ENCODE peak calls at places on chromosomes 13 and 19, in four cellular contexts. N, T, S and Z are unnamed samples.

GRCh38 chr19:15449620-15450527 is at the start of gene WIZ:
- DNase-seq in N (peak), T (peak), S (peak), Z (peak)

GRCh38 chr19:51318687-51319675 is 7.5 kb downstream of the IGLON5 start:
- DNase-seq in N (no peak), T (no peak), S (no peak), Z (no peak)

GRCh38 chr13:95258619-95259194 is 42.5 kb downstream of the ABCC4 start:
- DNase-seq in N (no peak), T (no peak), S (no peak), Z (no peak)

GRCh38 chr19:48059331-48059730 is 15.5 kb upstream of the CABP5 start:
- DNase-seq in N (no peak), T (no peak), S (no peak), Z (no peak)

GRCh38 chr13:79723462-79724116 is 242.6 kb downstream of the NDFIP2 start:
- DNase-seq in N (no peak), T (no peak), S (peak), Z (no peak)

GRCh38 chr19:47107201-47107952 is 6.2 kb downstream of the ZC3H4 start:
- DNase-seq in N (no peak), T (no peak), S (no peak), Z (no peak)

GRCh38 chr13:45269204-45269603 is 68.4 kb upstream of the KCTD4 start:
- DNase-seq in N (no peak), T (no peak), S (no peak), Z (no peak)

GRCh38 chr19:9793051-9793591 is 24.6 kb upstream of the ZNF846 start:
- DNase-seq in N (peak), T (no peak), S (peak), Z (peak)

GRCh38 chr19:1767464-1767933 is 14.2 kb downstream of the ONECUT3 start:
- DNase-seq in N (peak), T (peak), S (peak), Z (peak)

GRCh38 chr19:50695251-50696064 is 24.1 kb downstream of the SHANK1 start:
- DNase-seq in N (no peak), T (no peak), S (no peak), Z (no peak)

GRCh38 chr19:43532571-43532961 is 422 bp upstream of the ZNF575 start:
- DNase-seq in N (peak), T (no peak), S (peak), Z (peak)

GRCh38 chr19:48568345-48568886 is 16.4 kb downstream of the SULT2B1 start:
- DNase-seq in N (no peak), T (no peak), S (peak), Z (peak)

GRCh38 chr13:20125783-20126165 is 35.1 kb downstream of the GJA3 start:
- DNase-seq in N (no peak), T (no peak), S (no peak), Z (no peak)

GRCh38 chr13:103303078-103303651 is 236.9 kb upstream of the SLC10A2 start:
- DNase-seq in N (no peak), T (no peak), S (no peak), Z (no peak)

GRCh38 chr13:47499358-47500150 is 501.5 kb downstream of the SUCLA2 start:
- DNase-seq in N (no peak), T (no peak), S (no peak), Z (no peak)

GRCh38 chr19:11324079-11324661 is 15.3 kb downstream of the RAB3D start:
- DNase-seq in N (no peak), T (peak), S (peak), Z (peak)

GRCh38 chr13:58950911-58951310 is 1212.8 kb downstream of the DIAPH3 start:
- DNase-seq in N (no peak), T (no peak), S (no peak), Z (no peak)

GRCh38 chr19:35528218-35529038 is at the start of gene SBSN:
- DNase-seq in N (no peak), T (no peak), S (no peak), Z (no peak)

GRCh38 chr19:55384576-55385235 is 614 bp upstream of the TMEM238 start:
- DNase-seq in N (no peak), T (no peak), S (no peak), Z (no peak)

GRCh38 chr19:8459095-8459494 is 14.3 kb downstream of the HNRNPM start:
- DNase-seq in N (no peak), T (no peak), S (no peak), Z (no peak)

GRCh38 chr19:17872251-17873001 is 681 bp downstream of the SLC5A5 start:
- DNase-seq in N (peak), T (peak), S (no peak), Z (peak)

GRCh38 chr19:42850981-42851717 is 28.4 kb downstream of the PSG1 start:
- DNase-seq in N (no peak), T (no peak), S (peak), Z (no peak)

GRCh38 chr19:3315676-3315973 is 50.8 kb upstream of the NFIC start:
- DNase-seq in N (no peak), T (no peak), S (no peak), Z (no peak)

GRCh38 chr13:114050536-114051450 is 76.9 kb upstream of the C13orf46 start:
- DNase-seq in N (no peak), T (no peak), S (peak), Z (peak)

GRCh38 chr13:75465236-75465635 is 16.7 kb downstream of the TBC1D4 start:
- DNase-seq in N (no peak), T (no peak), S (no peak), Z (no peak)

GRCh38 chr19:54523403-54523802 is 20.8 kb downstream of the LAIR2 start:
- DNase-seq in N (no peak), T (no peak), S (no peak), Z (no peak)

GRCh38 chr13:49400755-49401659 is 42.9 kb downstream of the CAB39L start:
- DNase-seq in N (no peak), T (peak), S (no peak), Z (no peak)

GRCh38 chr19:8149261-8150094 is at the start of gene FBN3:
- DNase-seq in N (no peak), T (no peak), S (no peak), Z (no peak)

GRCh38 chr19:43078311-43078710 is 4.2 kb downstream of the PSG2 start:
- DNase-seq in N (no peak), T (no peak), S (no peak), Z (no peak)

GRCh38 chr13:98930014-98930625 is 47.7 kb downstream of the DOCK9 start:
- DNase-seq in N (no peak), T (no peak), S (no peak), Z (no peak)

GRCh38 chr13:51834581-51835158 is 10.3 kb downstream of the TMEM272 start:
- DNase-seq in N (no peak), T (no peak), S (no peak), Z (no peak)